ENCODE peak calls at places on chromosomes 12 and 14, in ten cellular contexts. R, Q, A, F, D, I, P, Z, E and J are unnamed samples.

GRCh38 chr14:24277606-24278321 is 6.4 kb upstream of the RABGGTA start:
- DNase-seq in R (no peak), Q (peak), A (no peak), F (no peak), D (no peak), I (no peak), P (no peak), Z (no peak), E (no peak), J (no peak)

GRCh38 chr12:60498656-60499055 is 902.8 kb downstream of the SLC16A7 start:
- DNase-seq in R (no peak), Q (no peak), A (no peak), F (no peak), D (no peak), I (no peak), P (no peak), Z (no peak), E (no peak), J (no peak)

GRCh38 chr12:48388430-48388829 is 37.7 kb upstream of the ZNF641 start:
- DNase-seq in R (no peak), Q (no peak), A (peak), F (no peak), D (no peak), I (no peak), P (peak), Z (no peak), E (no peak), J (peak)

GRCh38 chr14:79890527-79890926 is 320.8 kb downstream of the DIO2 start:
- DNase-seq in R (no peak), Q (no peak), A (no peak), F (no peak), D (no peak), I (no peak), P (no peak), Z (no peak), E (no peak), J (no peak)

GRCh38 chr12:98532687-98533304 is 17.4 kb downstream of the TMPO start:
- DNase-seq in R (no peak), Q (no peak), A (peak), F (no peak), D (no peak), I (no peak), P (peak), Z (no peak), E (no peak), J (peak)

GRCh38 chr14:95464103-95464502 is 52.3 kb downstream of the SYNE3 start:
- DNase-seq in R (no peak), Q (no peak), A (no peak), F (no peak), D (no peak), I (no peak), P (no peak), Z (no peak), E (no peak), J (no peak)

GRCh38 chr14:70788893-70789292 is 20.4 kb downstream of the MAP3K9 start:
- DNase-seq in R (no peak), Q (no peak), A (no peak), F (no peak), D (no peak), I (no peak), P (no peak), Z (no peak), E (no peak), J (no peak)

GRCh38 chr12:28446031-28446430 is 255.8 kb downstream of the CCDC91 start:
- DNase-seq in R (no peak), Q (no peak), A (peak), F (no peak), D (no peak), I (no peak), P (no peak), Z (no peak), E (no peak), J (peak)

GRCh38 chr12:76537923-76538322 is 21.6 kb downstream of the OSBPL8 start:
- DNase-seq in R (no peak), Q (no peak), A (no peak), F (no peak), D (no peak), I (no peak), P (no peak), Z (no peak), E (no peak), J (no peak)

GRCh38 chr14:103518416-103519042 is 4.1 kb downstream of the CKB start:
- DNase-seq in R (peak), Q (peak), A (peak), F (peak), D (no peak), I (peak), P (peak), Z (no peak), E (peak), J (peak)

GRCh38 chr14:89672636-89673279 is 255.7 kb upstream of the FOXN3 start:
- DNase-seq in R (peak), Q (peak), A (no peak), F (no peak), D (no peak), I (no peak), P (no peak), Z (no peak), E (no peak), J (peak)

GRCh38 chr14:56810850-56811595 is 744 bp upstream of the OTX2 start:
- DNase-seq in R (no peak), Q (no peak), A (no peak), F (no peak), D (no peak), I (no peak), P (no peak), Z (no peak), E (no peak), J (no peak)
- H3K4me3 ChIP-seq in R (no peak), Q (no peak), A (no peak), F (no peak), D (no peak), I (no peak), P (no peak), Z (no peak), E (no peak), J (no peak)

GRCh38 chr14:33941727-33942126 is 9.1 kb downstream of the EGLN3 start:
- DNase-seq in R (no peak), Q (no peak), A (no peak), F (no peak), D (no peak), I (no peak), P (no peak), Z (no peak), E (no peak), J (no peak)
- TF ChIP-seq CTCF in R (no peak), Q (no peak), A (no peak), F (no peak), D (no peak), I (no peak), P (no peak), Z (no peak), E (no peak), J (no peak)

GRCh38 chr12:102118874-102119273 is 1.0 kb downstream of the NUP37 start:
- DNase-seq in R (no peak), Q (no peak), A (peak), F (no peak), D (no peak), I (no peak), P (peak), Z (no peak), E (no peak), J (no peak)
- H3K4me3 ChIP-seq in R (peak), Q (peak), A (no peak), F (peak), D (no peak), I (no peak), P (peak), Z (peak), E (peak), J (peak)

DNA sequence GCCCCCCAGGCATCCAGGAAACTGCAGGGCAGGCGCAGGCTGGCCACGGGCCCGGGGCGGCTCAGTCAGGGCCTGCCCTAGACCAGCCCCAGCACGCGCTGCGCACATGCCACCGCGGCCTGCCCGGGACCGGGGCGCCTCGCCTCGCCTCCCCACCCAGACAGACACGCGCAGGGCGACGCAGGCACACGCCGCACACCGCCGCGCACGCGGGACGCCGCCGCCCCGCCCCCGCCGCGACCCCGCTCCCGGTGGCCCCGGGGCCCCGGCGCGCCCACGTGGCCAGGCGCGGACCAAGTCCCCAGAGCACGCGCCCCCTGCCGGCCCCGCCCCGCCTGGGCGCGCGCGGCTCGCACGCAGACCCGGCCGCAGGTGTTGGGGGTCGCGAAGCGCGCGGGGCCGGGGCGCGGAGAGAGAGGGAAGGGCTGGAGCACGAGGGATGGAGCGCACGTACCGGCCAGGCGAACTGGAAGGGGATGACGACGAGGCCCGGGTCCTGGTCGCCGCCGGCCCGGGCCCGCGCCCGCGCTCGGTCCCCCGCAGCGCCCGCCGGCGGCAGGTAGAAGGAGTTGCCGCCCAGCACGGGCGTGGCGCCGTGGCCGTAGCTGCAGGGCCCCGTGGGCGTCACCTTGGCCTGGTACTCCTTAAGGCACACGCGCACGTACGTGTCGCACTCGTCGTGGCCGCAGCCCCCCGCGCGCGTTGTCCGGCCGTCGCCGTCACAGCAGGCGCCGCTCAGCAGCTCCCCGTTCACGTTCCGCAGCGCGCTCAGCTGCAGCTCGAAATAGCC is 1.1 kb downstream of the JAG2 start:
- DNase-seq in R (no peak), Q (peak), A (no peak), F (no peak), D (no peak), I (no peak), P (no peak), Z (no peak), E (no peak), J (no peak)
- TF ChIP-seq CTCF in R (no peak), Q (no peak), A (no peak), F (no peak), D (no peak), I (no peak), P (no peak), Z (no peak), E (peak), J (no peak)

GRCh38 chr12:54352022-54352531 is 12.2 kb downstream of the GPR84 start:
- DNase-seq in R (no peak), Q (peak), A (peak), F (peak), D (no peak), I (peak), P (peak), Z (peak), E (peak), J (peak)
- H3K4me3 ChIP-seq in R (no peak), Q (peak), A (no peak), F (no peak), D (no peak), I (no peak), P (no peak), Z (no peak), E (peak), J (no peak)

DNA sequence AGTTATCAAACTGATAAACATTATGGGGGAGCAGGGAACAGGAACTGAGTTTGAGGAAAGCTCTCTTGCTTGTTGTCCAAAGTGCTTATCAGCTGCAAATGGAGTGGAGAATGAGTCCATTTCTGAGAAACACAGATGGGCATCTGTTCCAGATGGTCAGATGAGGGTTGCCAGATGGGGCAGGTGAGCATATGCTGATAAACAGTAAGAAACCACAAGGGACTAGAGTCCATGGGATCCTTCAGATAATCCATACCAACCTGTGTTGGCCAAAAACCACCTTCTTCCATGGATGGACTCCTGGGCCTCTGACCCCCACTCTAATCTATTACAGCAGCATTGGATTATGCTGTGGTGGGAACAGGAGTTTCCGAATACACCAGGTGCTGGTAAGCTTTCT is 38.3 kb downstream of the GNS start:
- DNase-seq in R (no peak), Q (no peak), A (no peak), F (no peak), D (no peak), I (no peak), P (no peak), Z (no peak), E (no peak), J (no peak)
- TF ChIP-seq CTCF in R (no peak), Q (no peak), A (no peak), F (no peak), D (no peak), I (no peak), P (no peak), Z (no peak), E (no peak), J (no peak)